ENCODE peak calls at places on chromosomes 1 and 21, in nine cellular contexts. One of them, this sample, is unnamed.

GRCh38 chr1:115609021-115609420 is 32.7 kb upstream of the VANGL1 start:
- ATAC-seq in central memory CD8-positive, alpha-beta T cell: no peak
- ATAC-seq in activated CD8-positive, alpha-beta T cell treated with anti-CD3 and anti-CD28 coated beads for 36 hours: no peak
- ATAC-seq in HepG2: no peak
- ATAC-seq in CD4-positive, CD25-positive, alpha-beta regulatory T cell: no peak
- ATAC-seq in T-helper 17 cell: no peak
- ATAC-seq in left lung: no peak
- ATAC-seq in left colon: no peak
- ATAC-seq in CD4-positive, alpha-beta T cell: no peak
- ATAC-seq in this sample: peak; percentile 14

GRCh38 chr1:61183471-61184034 is 101.2 kb downstream of the NFIA start:
- ATAC-seq in central memory CD8-positive, alpha-beta T cell: no peak
- ATAC-seq in activated CD8-positive, alpha-beta T cell treated with anti-CD3 and anti-CD28 coated beads for 36 hours: no peak
- ATAC-seq in HepG2: peak; percentile 98
- ATAC-seq in CD4-positive, CD25-positive, alpha-beta regulatory T cell: no peak
- ATAC-seq in T-helper 17 cell: no peak
- ATAC-seq in left lung: peak; percentile 72
- ATAC-seq in left colon: peak; percentile 74
- ATAC-seq in CD4-positive, alpha-beta T cell: no peak
- ATAC-seq in this sample: no peak

GRCh38 chr1:181789395-181789794 is 272.1 kb downstream of the ZNF648 start:
- ATAC-seq in central memory CD8-positive, alpha-beta T cell: no peak
- ATAC-seq in activated CD8-positive, alpha-beta T cell treated with anti-CD3 and anti-CD28 coated beads for 36 hours: no peak
- ATAC-seq in HepG2: no peak
- ATAC-seq in CD4-positive, CD25-positive, alpha-beta regulatory T cell: no peak
- ATAC-seq in T-helper 17 cell: no peak
- ATAC-seq in left lung: no peak
- ATAC-seq in left colon: no peak
- ATAC-seq in CD4-positive, alpha-beta T cell: no peak
- ATAC-seq in this sample: no peak

GRCh38 chr1:107786214-107786842 is 178.7 kb downstream of the VAV3 start:
- ATAC-seq in central memory CD8-positive, alpha-beta T cell: peak; percentile 87
- ATAC-seq in activated CD8-positive, alpha-beta T cell treated with anti-CD3 and anti-CD28 coated beads for 36 hours: peak; percentile 75
- ATAC-seq in HepG2: no peak
- ATAC-seq in CD4-positive, CD25-positive, alpha-beta regulatory T cell: peak; percentile 82
- ATAC-seq in T-helper 17 cell: peak; percentile 84
- ATAC-seq in left lung: no peak
- ATAC-seq in left colon: no peak
- ATAC-seq in CD4-positive, alpha-beta T cell: peak; percentile 84
- ATAC-seq in this sample: peak; percentile 42

GRCh38 chr1:172040466-172040865 is 199.2 kb downstream of the DNM3 start:
- ATAC-seq in central memory CD8-positive, alpha-beta T cell: no peak
- ATAC-seq in activated CD8-positive, alpha-beta T cell treated with anti-CD3 and anti-CD28 coated beads for 36 hours: no peak
- ATAC-seq in HepG2: no peak
- ATAC-seq in CD4-positive, CD25-positive, alpha-beta regulatory T cell: no peak
- ATAC-seq in T-helper 17 cell: no peak
- ATAC-seq in left lung: no peak
- ATAC-seq in left colon: no peak
- ATAC-seq in CD4-positive, alpha-beta T cell: no peak
- ATAC-seq in this sample: no peak

GRCh38 chr1:218498061-218498938 is 153.2 kb downstream of the TGFB2 start:
- ATAC-seq in central memory CD8-positive, alpha-beta T cell: no peak
- ATAC-seq in activated CD8-positive, alpha-beta T cell treated with anti-CD3 and anti-CD28 coated beads for 36 hours: no peak
- ATAC-seq in HepG2: no peak
- ATAC-seq in CD4-positive, CD25-positive, alpha-beta regulatory T cell: no peak
- ATAC-seq in T-helper 17 cell: no peak
- ATAC-seq in left lung: peak; percentile 50
- ATAC-seq in left colon: no peak
- ATAC-seq in CD4-positive, alpha-beta T cell: no peak
- ATAC-seq in this sample: no peak

GRCh38 chr1:204528677-204529076 is 12.5 kb downstream of the MDM4 start:
- ATAC-seq in central memory CD8-positive, alpha-beta T cell: no peak
- ATAC-seq in activated CD8-positive, alpha-beta T cell treated with anti-CD3 and anti-CD28 coated beads for 36 hours: no peak
- ATAC-seq in HepG2: peak; percentile 23
- ATAC-seq in CD4-positive, CD25-positive, alpha-beta regulatory T cell: no peak
- ATAC-seq in T-helper 17 cell: no peak
- ATAC-seq in left lung: no peak
- ATAC-seq in left colon: peak; percentile 21
- ATAC-seq in CD4-positive, alpha-beta T cell: no peak
- ATAC-seq in this sample: no peak

GRCh38 chr1:244349103-244349531 is 102.6 kb downstream of the ADSS2 start:
- ATAC-seq in central memory CD8-positive, alpha-beta T cell: no peak
- ATAC-seq in activated CD8-positive, alpha-beta T cell treated with anti-CD3 and anti-CD28 coated beads for 36 hours: no peak
- ATAC-seq in HepG2: no peak
- ATAC-seq in CD4-positive, CD25-positive, alpha-beta regulatory T cell: no peak
- ATAC-seq in T-helper 17 cell: no peak
- ATAC-seq in left lung: peak; percentile 43
- ATAC-seq in left colon: no peak
- ATAC-seq in CD4-positive, alpha-beta T cell: no peak
- ATAC-seq in this sample: no peak

GRCh38 chr1:162753001-162753658 is 37.4 kb upstream of the HSD17B7 start:
- ATAC-seq in central memory CD8-positive, alpha-beta T cell: no peak
- ATAC-seq in activated CD8-positive, alpha-beta T cell treated with anti-CD3 and anti-CD28 coated beads for 36 hours: no peak
- ATAC-seq in HepG2: peak; percentile 99
- ATAC-seq in CD4-positive, CD25-positive, alpha-beta regulatory T cell: no peak
- ATAC-seq in T-helper 17 cell: no peak
- ATAC-seq in left lung: no peak
- ATAC-seq in left colon: no peak
- ATAC-seq in CD4-positive, alpha-beta T cell: no peak
- ATAC-seq in this sample: peak; percentile 20

GRCh38 chr1:227315500-227316346 is 2.6 kb downstream of the CDC42BPA start:
- ATAC-seq in central memory CD8-positive, alpha-beta T cell: no peak
- ATAC-seq in activated CD8-positive, alpha-beta T cell treated with anti-CD3 and anti-CD28 coated beads for 36 hours: no peak
- ATAC-seq in HepG2: peak; percentile 37
- ATAC-seq in CD4-positive, CD25-positive, alpha-beta regulatory T cell: no peak
- ATAC-seq in T-helper 17 cell: no peak
- ATAC-seq in left lung: peak; percentile 19
- ATAC-seq in left colon: peak; percentile 53
- ATAC-seq in CD4-positive, alpha-beta T cell: no peak
- ATAC-seq in this sample: no peak

GRCh38 chr1:222750651-222751050 is 13.6 kb downstream of the FAM177B start:
- ATAC-seq in central memory CD8-positive, alpha-beta T cell: no peak
- ATAC-seq in activated CD8-positive, alpha-beta T cell treated with anti-CD3 and anti-CD28 coated beads for 36 hours: no peak
- ATAC-seq in HepG2: no peak
- ATAC-seq in CD4-positive, CD25-positive, alpha-beta regulatory T cell: no peak
- ATAC-seq in T-helper 17 cell: no peak
- ATAC-seq in left lung: no peak
- ATAC-seq in left colon: no peak
- ATAC-seq in CD4-positive, alpha-beta T cell: no peak
- ATAC-seq in this sample: peak; percentile 82

GRCh38 chr1:87463917-87464565 is 135.4 kb downstream of the LMO4 start:
- ATAC-seq in central memory CD8-positive, alpha-beta T cell: no peak
- ATAC-seq in activated CD8-positive, alpha-beta T cell treated with anti-CD3 and anti-CD28 coated beads for 36 hours: no peak
- ATAC-seq in HepG2: no peak
- ATAC-seq in CD4-positive, CD25-positive, alpha-beta regulatory T cell: no peak
- ATAC-seq in T-helper 17 cell: no peak
- ATAC-seq in left lung: peak; percentile 84
- ATAC-seq in left colon: no peak
- ATAC-seq in CD4-positive, alpha-beta T cell: no peak
- ATAC-seq in this sample: no peak

GRCh38 chr1:220696863-220697231 is 6.7 kb downstream of the C1orf115 start:
- ATAC-seq in central memory CD8-positive, alpha-beta T cell: no peak
- ATAC-seq in activated CD8-positive, alpha-beta T cell treated with anti-CD3 and anti-CD28 coated beads for 36 hours: no peak
- ATAC-seq in HepG2: no peak
- ATAC-seq in CD4-positive, CD25-positive, alpha-beta regulatory T cell: no peak
- ATAC-seq in T-helper 17 cell: no peak
- ATAC-seq in left lung: no peak
- ATAC-seq in left colon: no peak
- ATAC-seq in CD4-positive, alpha-beta T cell: no peak
- ATAC-seq in this sample: no peak

GRCh38 chr1:62386351-62387121 is 50.3 kb upstream of the USP1 start:
- ATAC-seq in central memory CD8-positive, alpha-beta T cell: no peak
- ATAC-seq in activated CD8-positive, alpha-beta T cell treated with anti-CD3 and anti-CD28 coated beads for 36 hours: no peak
- ATAC-seq in HepG2: peak; percentile 78
- ATAC-seq in CD4-positive, CD25-positive, alpha-beta regulatory T cell: no peak
- ATAC-seq in T-helper 17 cell: no peak
- ATAC-seq in left lung: no peak
- ATAC-seq in left colon: no peak
- ATAC-seq in CD4-positive, alpha-beta T cell: no peak
- ATAC-seq in this sample: no peak

GRCh38 chr1:182666736-182667135 is 17.7 kb downstream of the RGS8 start:
- ATAC-seq in central memory CD8-positive, alpha-beta T cell: no peak
- ATAC-seq in activated CD8-positive, alpha-beta T cell treated with anti-CD3 and anti-CD28 coated beads for 36 hours: no peak
- ATAC-seq in HepG2: no peak
- ATAC-seq in CD4-positive, CD25-positive, alpha-beta regulatory T cell: no peak
- ATAC-seq in T-helper 17 cell: no peak
- ATAC-seq in left lung: no peak
- ATAC-seq in left colon: no peak
- ATAC-seq in CD4-positive, alpha-beta T cell: no peak
- ATAC-seq in this sample: no peak

GRCh38 chr1:96464991-96465875 is 256.4 kb upstream of the PTBP2 start:
- ATAC-seq in central memory CD8-positive, alpha-beta T cell: no peak
- ATAC-seq in activated CD8-positive, alpha-beta T cell treated with anti-CD3 and anti-CD28 coated beads for 36 hours: no peak
- ATAC-seq in HepG2: no peak
- ATAC-seq in CD4-positive, CD25-positive, alpha-beta regulatory T cell: no peak
- ATAC-seq in T-helper 17 cell: no peak
- ATAC-seq in left lung: no peak
- ATAC-seq in left colon: no peak
- ATAC-seq in CD4-positive, alpha-beta T cell: no peak
- ATAC-seq in this sample: no peak

GRCh38 chr1:154075746-154076145 is 79.1 kb downstream of the NUP210L start:
- ATAC-seq in central memory CD8-positive, alpha-beta T cell: no peak
- ATAC-seq in activated CD8-positive, alpha-beta T cell treated with anti-CD3 and anti-CD28 coated beads for 36 hours: no peak
- ATAC-seq in HepG2: no peak
- ATAC-seq in CD4-positive, CD25-positive, alpha-beta regulatory T cell: no peak
- ATAC-seq in T-helper 17 cell: no peak
- ATAC-seq in left lung: no peak
- ATAC-seq in left colon: no peak
- ATAC-seq in CD4-positive, alpha-beta T cell: no peak
- ATAC-seq in this sample: no peak

GRCh38 chr1:51516639-51517158 is 2.4 kb downstream of the EPS15 start:
- ATAC-seq in central memory CD8-positive, alpha-beta T cell: no peak
- ATAC-seq in activated CD8-positive, alpha-beta T cell treated with anti-CD3 and anti-CD28 coated beads for 36 hours: no peak
- ATAC-seq in HepG2: no peak
- ATAC-seq in CD4-positive, CD25-positive, alpha-beta regulatory T cell: no peak
- ATAC-seq in T-helper 17 cell: no peak
- ATAC-seq in left lung: no peak
- ATAC-seq in left colon: no peak
- ATAC-seq in CD4-positive, alpha-beta T cell: no peak
- ATAC-seq in this sample: no peak

GRCh38 chr21:41396452-41397107 is 29.5 kb upstream of the MX1 start:
- ATAC-seq in central memory CD8-positive, alpha-beta T cell: no peak
- ATAC-seq in activated CD8-positive, alpha-beta T cell treated with anti-CD3 and anti-CD28 coated beads for 36 hours: no peak
- ATAC-seq in HepG2: no peak
- ATAC-seq in CD4-positive, CD25-positive, alpha-beta regulatory T cell: peak; percentile 9
- ATAC-seq in T-helper 17 cell: peak; percentile 27
- ATAC-seq in left lung: peak; percentile 91
- ATAC-seq in left colon: peak; percentile 92
- ATAC-seq in CD4-positive, alpha-beta T cell: no peak
- ATAC-seq in this sample: no peak

GRCh38 chr21:33259428-33259827 is 6.7 kb upstream of the IL10RB start:
- ATAC-seq in central memory CD8-positive, alpha-beta T cell: no peak
- ATAC-seq in activated CD8-positive, alpha-beta T cell treated with anti-CD3 and anti-CD28 coated beads for 36 hours: peak; percentile 48
- ATAC-seq in HepG2: no peak
- ATAC-seq in CD4-positive, CD25-positive, alpha-beta regulatory T cell: no peak
- ATAC-seq in T-helper 17 cell: no peak
- ATAC-seq in left lung: no peak
- ATAC-seq in left colon: no peak
- ATAC-seq in CD4-positive, alpha-beta T cell: no peak
- ATAC-seq in this sample: no peak

GRCh38 chr1:77558591-77559164 is 123.8 kb downstream of the ZZZ3 start:
- ATAC-seq in central memory CD8-positive, alpha-beta T cell: no peak
- ATAC-seq in activated CD8-positive, alpha-beta T cell treated with anti-CD3 and anti-CD28 coated beads for 36 hours: no peak
- ATAC-seq in HepG2: no peak
- ATAC-seq in CD4-positive, CD25-positive, alpha-beta regulatory T cell: no peak
- ATAC-seq in T-helper 17 cell: no peak
- ATAC-seq in left lung: no peak
- ATAC-seq in left colon: no peak
- ATAC-seq in CD4-positive, alpha-beta T cell: no peak
- ATAC-seq in this sample: no peak

GRCh38 chr21:29265690-29266479 is 32.8 kb upstream of the BACH1 start:
- ATAC-seq in central memory CD8-positive, alpha-beta T cell: no peak
- ATAC-seq in activated CD8-positive, alpha-beta T cell treated with anti-CD3 and anti-CD28 coated beads for 36 hours: peak; percentile 93
- ATAC-seq in HepG2: no peak
- ATAC-seq in CD4-positive, CD25-positive, alpha-beta regulatory T cell: no peak
- ATAC-seq in T-helper 17 cell: no peak
- ATAC-seq in left lung: no peak
- ATAC-seq in left colon: no peak
- ATAC-seq in CD4-positive, alpha-beta T cell: no peak
- ATAC-seq in this sample: peak; percentile 63

GRCh38 chr1:15958788-15959187 is 17.1 kb downstream of the ZBTB17 start:
- ATAC-seq in central memory CD8-positive, alpha-beta T cell: no peak
- ATAC-seq in activated CD8-positive, alpha-beta T cell treated with anti-CD3 and anti-CD28 coated beads for 36 hours: no peak
- ATAC-seq in HepG2: no peak
- ATAC-seq in CD4-positive, CD25-positive, alpha-beta regulatory T cell: no peak
- ATAC-seq in T-helper 17 cell: no peak
- ATAC-seq in left lung: no peak
- ATAC-seq in left colon: no peak
- ATAC-seq in CD4-positive, alpha-beta T cell: no peak
- ATAC-seq in this sample: no peak

GRCh38 chr1:54094001-54094729 is 40.8 kb downstream of the TCEANC2 start:
- ATAC-seq in central memory CD8-positive, alpha-beta T cell: no peak
- ATAC-seq in activated CD8-positive, alpha-beta T cell treated with anti-CD3 and anti-CD28 coated beads for 36 hours: no peak
- ATAC-seq in HepG2: peak; percentile 81
- ATAC-seq in CD4-positive, CD25-positive, alpha-beta regulatory T cell: no peak
- ATAC-seq in T-helper 17 cell: no peak
- ATAC-seq in left lung: peak; percentile 62
- ATAC-seq in left colon: peak; percentile 86
- ATAC-seq in CD4-positive, alpha-beta T cell: no peak
- ATAC-seq in this sample: no peak

GRCh38 chr1:33099290-33100118 is 18.6 kb downstream of the AZIN2 start:
- ATAC-seq in central memory CD8-positive, alpha-beta T cell: peak; percentile 96
- ATAC-seq in activated CD8-positive, alpha-beta T cell treated with anti-CD3 and anti-CD28 coated beads for 36 hours: peak; percentile 95
- ATAC-seq in HepG2: no peak
- ATAC-seq in CD4-positive, CD25-positive, alpha-beta regulatory T cell: peak; percentile 93
- ATAC-seq in T-helper 17 cell: peak; percentile 94
- ATAC-seq in left lung: peak; percentile 92
- ATAC-seq in left colon: peak; percentile 40
- ATAC-seq in CD4-positive, alpha-beta T cell: peak; percentile 92
- ATAC-seq in this sample: peak; percentile 75

GRCh38 chr1:232225336-232226131 is 404.4 kb downstream of the SIPA1L2 start:
- ATAC-seq in central memory CD8-positive, alpha-beta T cell: no peak
- ATAC-seq in activated CD8-positive, alpha-beta T cell treated with anti-CD3 and anti-CD28 coated beads for 36 hours: no peak
- ATAC-seq in HepG2: no peak
- ATAC-seq in CD4-positive, CD25-positive, alpha-beta regulatory T cell: no peak
- ATAC-seq in T-helper 17 cell: no peak
- ATAC-seq in left lung: no peak
- ATAC-seq in left colon: no peak
- ATAC-seq in CD4-positive, alpha-beta T cell: no peak
- ATAC-seq in this sample: no peak

GRCh38 chr1:48581256-48581655 is 109.3 kb upstream of the SPATA6 start:
- ATAC-seq in central memory CD8-positive, alpha-beta T cell: no peak
- ATAC-seq in activated CD8-positive, alpha-beta T cell treated with anti-CD3 and anti-CD28 coated beads for 36 hours: no peak
- ATAC-seq in HepG2: no peak
- ATAC-seq in CD4-positive, CD25-positive, alpha-beta regulatory T cell: no peak
- ATAC-seq in T-helper 17 cell: no peak
- ATAC-seq in left lung: no peak
- ATAC-seq in left colon: no peak
- ATAC-seq in CD4-positive, alpha-beta T cell: no peak
- ATAC-seq in this sample: no peak

GRCh38 chr1:88036345-88036999 is 647.6 kb upstream of the PKN2 start:
- ATAC-seq in central memory CD8-positive, alpha-beta T cell: no peak
- ATAC-seq in activated CD8-positive, alpha-beta T cell treated with anti-CD3 and anti-CD28 coated beads for 36 hours: no peak
- ATAC-seq in HepG2: peak; percentile 68
- ATAC-seq in CD4-positive, CD25-positive, alpha-beta regulatory T cell: no peak
- ATAC-seq in T-helper 17 cell: no peak
- ATAC-seq in left lung: no peak
- ATAC-seq in left colon: no peak
- ATAC-seq in CD4-positive, alpha-beta T cell: no peak
- ATAC-seq in this sample: peak; percentile 20

GRCh38 chr1:27981146-27981545 is 21.4 kb downstream of the XKR8 start:
- ATAC-seq in central memory CD8-positive, alpha-beta T cell: no peak
- ATAC-seq in activated CD8-positive, alpha-beta T cell treated with anti-CD3 and anti-CD28 coated beads for 36 hours: no peak
- ATAC-seq in HepG2: no peak
- ATAC-seq in CD4-positive, CD25-positive, alpha-beta regulatory T cell: no peak
- ATAC-seq in T-helper 17 cell: no peak
- ATAC-seq in left lung: no peak
- ATAC-seq in left colon: no peak
- ATAC-seq in CD4-positive, alpha-beta T cell: no peak
- ATAC-seq in this sample: no peak

GRCh38 chr1:30822006-30822405 is 64.4 kb upstream of the LAPTM5 start:
- ATAC-seq in central memory CD8-positive, alpha-beta T cell: no peak
- ATAC-seq in activated CD8-positive, alpha-beta T cell treated with anti-CD3 and anti-CD28 coated beads for 36 hours: no peak
- ATAC-seq in HepG2: no peak
- ATAC-seq in CD4-positive, CD25-positive, alpha-beta regulatory T cell: no peak
- ATAC-seq in T-helper 17 cell: no peak
- ATAC-seq in left lung: no peak
- ATAC-seq in left colon: peak; percentile 52
- ATAC-seq in CD4-positive, alpha-beta T cell: no peak
- ATAC-seq in this sample: no peak

GRCh38 chr1:224435999-224436398 is 1.4 kb upstream of the WDR26 start:
- ATAC-seq in central memory CD8-positive, alpha-beta T cell: no peak
- ATAC-seq in activated CD8-positive, alpha-beta T cell treated with anti-CD3 and anti-CD28 coated beads for 36 hours: no peak
- ATAC-seq in HepG2: no peak
- ATAC-seq in CD4-positive, CD25-positive, alpha-beta regulatory T cell: no peak
- ATAC-seq in T-helper 17 cell: no peak
- ATAC-seq in left lung: peak; percentile 6
- ATAC-seq in left colon: peak; percentile 60
- ATAC-seq in CD4-positive, alpha-beta T cell: no peak
- ATAC-seq in this sample: no peak